ENCODE peak calls at places on chromosomes 7 and 10, in nine cellular contexts. Q, X, N, J, O, D, C, S and I are unnamed samples.

GRCh38 chr7:138434458-138435093 is 25.5 kb upstream of the TRIM24 start:
- DNase-seq in Q (no peak), O (no peak), S (no peak), C (no peak), X (no peak), J (no peak), N (no peak), D (no peak), I (no peak)

GRCh38 chr10:103676851-103677417 is 178.4 kb downstream of the SH3PXD2A start:
- DNase-seq in O (no peak), Q (no peak), N (peak; percentile 77), C (no peak), D (no peak), X (no peak), J (peak; percentile 73), S (peak; percentile 95), I (no peak)

GRCh38 chr7:112084506-112084905 is 121.7 kb downstream of the DOCK4 start:
- DNase-seq in Q (no peak), X (no peak), D (no peak), S (peak; percentile 54), J (no peak), N (no peak), O (no peak), C (no peak), I (no peak)

GRCh38 chr7:107995184-107996071 is 7.5 kb downstream of the LAMB1 start:
- DNase-seq in S (peak; percentile 85), C (peak; percentile 57), X (no peak), Q (no peak), D (no peak), O (no peak), J (no peak), N (no peak), I (no peak)

GRCh38 chr7:112484671-112485097 is 3.9 kb downstream of the LSMEM1 start:
- DNase-seq in X (no peak), J (peak; percentile 41), N (no peak), Q (no peak), C (no peak), O (peak; percentile 82), S (peak; percentile 93), D (no peak), I (no peak)

GRCh38 chr7:122199171-122199570 is 55.1 kb upstream of the AASS start:
- DNase-seq in S (no peak), Q (no peak), N (no peak), J (no peak), X (no peak), O (no peak), C (no peak), D (no peak), I (no peak)

GRCh38 chr7:23469961-23470250 is 385 bp downstream of the IGF2BP3 start:
- DNase-seq in J (no peak), C (peak; percentile 46), D (no peak), X (no peak), N (no peak), O (no peak), Q (no peak), S (no peak), I (no peak)

GRCh38 chr10:45154481-45154880 is 153.8 kb downstream of the ZNF22 start:
- DNase-seq in Q (no peak), C (no peak), O (no peak), D (no peak), J (no peak), X (no peak), N (no peak), S (peak; percentile 20), I (no peak)

GRCh38 chr7:138785587-138786437 is 12.0 kb upstream of the TMEM213 start:
- DNase-seq in D (no peak), N (no peak), J (no peak), S (peak; percentile 11), Q (no peak), X (no peak), C (no peak), O (peak; percentile 39), I (no peak)

GRCh38 chr10:15313034-15313433 is 58.1 kb downstream of the FAM171A1 start:
- DNase-seq in J (no peak), C (no peak), O (no peak), D (no peak), Q (no peak), X (no peak), S (no peak), N (no peak), I (no peak)

GRCh38 chr10:21740989-21741388 is 207.0 kb downstream of the MLLT10 start:
- DNase-seq in S (no peak), X (no peak), O (no peak), N (no peak), J (no peak), C (no peak), Q (no peak), D (no peak), I (no peak)

GRCh38 chr7:23012186-23012585 is 1.7 kb downstream of the HYCC1 start:
- DNase-seq in C (no peak), X (no peak), D (no peak), O (no peak), S (no peak), Q (no peak), J (no peak), N (no peak), I (no peak)

DNA sequence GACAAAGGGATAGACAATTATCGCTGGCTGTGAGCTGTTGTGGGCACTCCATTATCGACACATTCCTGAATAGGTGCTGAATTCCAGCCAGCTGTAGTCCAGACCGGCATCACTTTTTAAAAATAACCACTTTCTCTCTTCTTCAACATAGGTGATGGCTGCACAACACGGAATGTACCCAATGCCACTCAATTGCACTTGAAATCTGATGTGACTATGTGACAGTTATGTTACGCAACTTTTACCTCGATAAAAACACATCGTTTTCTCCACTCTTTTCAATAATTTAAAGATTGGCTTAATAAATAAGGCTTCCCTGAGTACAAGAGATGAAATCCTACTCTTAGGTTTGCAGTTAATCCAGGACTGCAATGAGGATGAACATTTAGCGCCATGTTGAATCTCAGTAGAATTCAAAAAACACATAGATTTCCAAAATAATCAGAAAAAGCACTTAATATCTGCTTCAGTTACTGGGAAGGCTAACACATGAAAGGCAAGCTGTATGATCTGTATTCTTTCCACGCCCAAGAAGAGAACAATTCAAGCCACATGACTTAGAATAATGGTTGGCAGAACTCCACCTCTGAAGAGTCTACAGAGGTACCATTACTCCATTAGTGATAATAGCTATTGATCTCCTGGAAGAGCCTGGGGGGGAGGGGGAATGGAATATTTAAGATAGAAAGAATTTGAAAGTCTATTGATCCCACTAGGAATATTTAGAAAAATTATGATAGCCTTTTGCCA is 3.6 kb downstream of the YWHAG start:
- DNase-seq in C (no peak), D (no peak), N (no peak), J (no peak), O (no peak), S (no peak), X (no peak), Q (no peak), I (no peak)
- TF ChIP-seq POLR2A in C (no peak), D (no peak), N (no peak), J (no peak), O (no peak), S (no peak), X (no peak), Q (no peak), I (no peak)

DNA sequence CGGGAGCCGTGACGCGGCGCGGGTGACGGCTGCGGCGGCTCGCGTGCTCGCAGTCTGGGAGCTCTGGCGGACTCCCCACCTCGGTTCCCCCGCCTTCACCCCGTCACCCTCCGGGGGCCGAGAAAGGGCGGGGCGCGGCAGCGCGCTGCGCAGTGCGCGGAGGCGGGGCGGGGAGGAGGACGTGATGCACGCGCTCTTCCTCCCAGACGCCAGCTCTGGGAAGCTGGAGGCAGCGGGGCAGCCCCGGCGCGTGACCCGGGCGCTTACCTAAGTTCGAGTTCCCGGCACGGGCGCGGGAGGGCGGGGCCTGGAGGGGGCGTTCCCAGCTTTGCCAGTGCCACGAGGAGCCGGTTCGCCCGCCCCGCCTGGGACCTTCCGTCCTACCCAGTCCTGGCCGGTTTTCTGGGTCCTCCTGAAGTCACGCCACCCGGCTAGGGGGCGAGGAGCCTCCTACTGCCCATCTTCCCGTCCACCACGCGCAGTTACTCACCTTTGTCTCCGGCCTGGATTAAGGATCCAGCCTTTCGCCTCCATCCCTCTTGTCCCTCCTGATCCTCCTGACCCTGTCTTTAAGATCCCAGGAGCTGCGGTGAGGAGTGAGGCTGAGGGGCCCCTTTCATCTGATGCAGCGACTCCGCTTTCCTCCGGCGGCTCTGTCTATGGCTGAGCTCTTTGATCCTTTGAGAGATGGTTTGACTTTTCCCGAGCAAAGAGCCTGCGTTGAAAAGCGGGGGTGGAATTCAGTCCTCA is 443 bp upstream of the NAMPT start:
- DNase-seq in C (peak; percentile 98), N (peak; percentile 98), S (peak; percentile 97), O (peak; percentile 96), X (peak; percentile 100), Q (peak; percentile 100), D (peak; percentile 98), J (peak; percentile 98), I (peak; percentile 97)
- TF ChIP-seq POLR2A in C (peak; percentile 94), N (peak; percentile 75), S (peak; percentile 80), O (peak; percentile 70), X (peak; percentile 93), Q (peak; percentile 77), D (peak; percentile 86), J (no peak), I (peak; percentile 76)

GRCh38 chr7:20330797-20331230 is at the start of gene ITGB8:
- DNase-seq in S (no peak), N (peak; percentile 73), C (peak; percentile 81), J (peak; percentile 37), O (no peak), D (no peak), X (no peak), Q (no peak), I (peak; percentile 28)
- TF ChIP-seq POLR2A in S (no peak), N (no peak), C (peak; percentile 82), J (no peak), O (no peak), D (no peak), X (no peak), Q (no peak), I (no peak)

GRCh38 chr7:142488234-142488633 is 230.4 kb upstream of the PRSS58 start:
- DNase-seq in S (no peak), Q (no peak), D (no peak), J (no peak), C (no peak), N (no peak), X (no peak), O (no peak), I (no peak)

GRCh38 chr7:142485617-142486226 is 227.9 kb upstream of the PRSS58 start:
- DNase-seq in X (no peak), N (no peak), Q (no peak), C (peak; percentile 70), D (no peak), S (no peak), J (no peak), O (no peak), I (peak; percentile 51)

GRCh38 chr7:142488842-142489241 is 231.0 kb upstream of the PRSS58 start:
- DNase-seq in S (no peak), O (peak; percentile 18), N (no peak), Q (no peak), J (no peak), C (no peak), D (no peak), X (no peak), I (peak; percentile 6)

GRCh38 chr7:142483659-142484317 is 225.9 kb upstream of the PRSS58 start:
- DNase-seq in C (no peak), D (no peak), Q (no peak), S (no peak), X (no peak), N (no peak), J (no peak), O (no peak), I (no peak)

DNA sequence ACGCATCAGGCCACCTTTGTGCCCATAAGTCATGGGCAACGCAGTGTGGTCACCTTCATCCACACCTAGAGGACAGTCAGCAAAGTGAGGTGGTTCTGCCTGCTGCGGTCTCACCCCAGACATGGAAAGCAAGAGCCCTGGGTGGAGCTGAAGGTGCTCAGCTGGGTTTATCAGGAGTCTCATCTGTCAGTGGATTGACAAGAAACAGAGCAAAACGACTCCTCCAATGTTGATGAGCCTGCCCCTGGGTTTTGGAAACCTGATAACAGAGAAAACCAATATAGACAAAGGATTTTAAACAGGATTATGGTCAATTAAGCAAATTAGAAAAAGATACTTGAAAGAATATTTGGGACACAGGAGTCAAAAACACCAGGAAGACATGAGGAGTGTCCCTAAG is 229.3 kb upstream of the PRSS58 start:
- DNase-seq in O (no peak), Q (no peak), J (no peak), N (no peak), D (no peak), C (no peak), X (no peak), S (no peak), I (no peak)
- TF ChIP-seq POLR2A in O (no peak), Q (no peak), J (no peak), N (no peak), D (no peak), C (no peak), X (no peak), S (no peak), I (no peak)